ENCODE peak calls at places on chromosomes 7 and 10, in seven cellular contexts. M, X, K, I, O, J and T are unnamed samples. For H3K27me3, the result is how much of the 10 kb centered on the place peaks cover.

GRCh38 chr10:61841338-61841875 is 60.1 kb upstream of the ARID5B start:
- DNase-seq in M (no peak), X (no peak), K (no peak), I (no peak), O (no peak), J (no peak), T (no peak)

GRCh38 chr7:13848576-13849527 is 140.6 kb downstream of the ETV1 start:
- DNase-seq in M (no peak), X (no peak), K (peak), I (no peak), O (peak), J (no peak), T (no peak)

GRCh38 chr10:13386021-13386420 is 37.9 kb upstream of the SEPHS1 start:
- DNase-seq in M (no peak), X (no peak), K (no peak), I (no peak), O (no peak), J (no peak), T (no peak)

GRCh38 chr7:138752568-138753518 is 45.0 kb upstream of the TMEM213 start:
- DNase-seq in M (peak), X (peak), K (peak), I (no peak), O (peak), J (no peak), T (peak)

GRCh38 chr10:29600821-29601220 is 34.0 kb downstream of the SVIL start:
- DNase-seq in M (no peak), X (no peak), K (no peak), I (no peak), O (no peak), J (no peak), T (no peak)

GRCh38 chr7:92557249-92557648 is 28.7 kb downstream of the RBM48 start:
- DNase-seq in M (no peak), X (no peak), K (no peak), I (no peak), O (no peak), J (no peak), T (no peak)

GRCh38 chr7:125605241-125605640 is 675.6 kb upstream of the POT1 start:
- DNase-seq in M (no peak), X (no peak), K (no peak), I (no peak), O (no peak), J (no peak), T (no peak)

GRCh38 chr10:31390804-31391203 is 71.8 kb downstream of the ZEB1 start:
- DNase-seq in M (no peak), X (no peak), K (no peak), I (no peak), O (no peak), J (no peak), T (no peak)

GRCh38 chr7:135335628-135336139 is 102.0 kb downstream of the STRA8 start:
- DNase-seq in M (peak), X (no peak), K (peak), I (peak), O (peak), J (peak), T (no peak)

GRCh38 chr10:86082556-86082955 is 284.0 kb downstream of the GRID1 start:
- DNase-seq in M (peak), X (no peak), K (no peak), I (no peak), O (no peak), J (no peak), T (no peak)

GRCh38 chr10:108450280-108450679 is 1285.8 kb upstream of the SORCS1 start:
- DNase-seq in M (no peak), X (no peak), K (no peak), I (no peak), O (no peak), J (no peak), T (no peak)

GRCh38 chr7:99392046-99392445 is 16.4 kb downstream of the PDAP1 start:
- DNase-seq in M (no peak), X (no peak), K (no peak), I (no peak), O (no peak), J (no peak), T (no peak)

GRCh38 chr7:139842414-139843210 is 13.5 kb downstream of the TBXAS1 start:
- DNase-seq in M (no peak), X (no peak), K (peak), I (no peak), O (no peak), J (no peak), T (peak)

GRCh38 chr7:128989961-128990360 is 52.2 kb downstream of the IRF5 start:
- DNase-seq in M (no peak), X (no peak), K (peak), I (no peak), O (no peak), J (no peak), T (no peak)

GRCh38 chr10:92575961-92576360 is 2.1 kb upstream of the IDE start:
- DNase-seq in M (no peak), X (no peak), K (peak), I (no peak), O (no peak), J (no peak), T (no peak)

GRCh38 chr7:17774248-17774647 is 166.0 kb downstream of the SNX13 start:
- DNase-seq in M (no peak), X (no peak), K (peak), I (no peak), O (no peak), J (no peak), T (no peak)

GRCh38 chr7:104230606-104231005 is 22.8 kb upstream of the ORC5 start:
- DNase-seq in M (no peak), X (no peak), K (peak), I (no peak), O (no peak), J (no peak), T (no peak)

GRCh38 chr10:49265885-49266284 is 33.1 kb upstream of the C10orf71 start:
- DNase-seq in M (no peak), X (no peak), K (no peak), I (no peak), O (no peak), J (no peak), T (no peak)

GRCh38 chr10:19860107-19860506 is 43.9 kb downstream of the PLXDC2 start:
- DNase-seq in M (no peak), X (no peak), K (no peak), I (no peak), O (no peak), J (no peak), T (no peak)

GRCh38 chr7:78203042-78203720 is 404.6 kb downstream of the PHTF2 start:
- DNase-seq in M (no peak), X (no peak), K (peak), I (no peak), O (no peak), J (no peak), T (no peak)

GRCh38 chr7:17674956-17675300 is 265.4 kb downstream of the SNX13 start:
- DNase-seq in M (no peak), X (no peak), K (no peak), I (no peak), O (no peak), J (no peak), T (no peak)

GRCh38 chr10:47309403-47310089 is 9.5 kb downstream of the GDF10 start:
- DNase-seq in M (no peak), X (no peak), K (no peak), I (no peak), O (peak), J (no peak), T (no peak)

GRCh38 chr7:82566752-82567151 is 123.2 kb upstream of the CACNA2D1 start:
- DNase-seq in M (no peak), X (peak), K (no peak), I (no peak), O (no peak), J (no peak), T (no peak)

GRCh38 chr10:122181055-122181732 is 89.9 kb upstream of the BTBD16 start:
- DNase-seq in M (no peak), X (no peak), K (peak), I (no peak), O (no peak), J (no peak), T (no peak)

GRCh38 chr10:91036807-91037405 is 116.0 kb upstream of the ANKRD1 start:
- DNase-seq in M (no peak), X (no peak), K (no peak), I (no peak), O (no peak), J (no peak), T (no peak)

GRCh38 chr7:886626-887487 is 10.5 kb downstream of the GET4 start:
- DNase-seq in M (no peak), X (peak), K (no peak), I (no peak), O (no peak), J (no peak), T (no peak)

GRCh38 chr10:12384906-12385305 is 35.6 kb downstream of the CAMK1D start:
- DNase-seq in M (no peak), X (no peak), K (no peak), I (no peak), O (no peak), J (no peak), T (no peak)

GRCh38 chr10:123759496-123760070 is 93.4 kb downstream of the GPR26 start:
- DNase-seq in M (no peak), X (no peak), K (no peak), I (no peak), O (peak), J (no peak), T (no peak)

GRCh38 chr10:42992957-42993390 is 83.9 kb upstream of the RET start:
- DNase-seq in M (no peak), X (no peak), K (no peak), I (no peak), O (no peak), J (no peak), T (no peak)

GRCh38 chr7:43569424-43569823 is 13.5 kb upstream of the STK17A start:
- DNase-seq in M (no peak), X (no peak), K (peak), I (no peak), O (no peak), J (no peak), T (no peak)

GRCh38 chr7:44279731-44280505 is 45.5 kb downstream of the CAMK2B start:
- DNase-seq in M (no peak), X (peak), K (no peak), I (no peak), O (no peak), J (peak), T (peak)

GRCh38 chr7:137753067-137753466 is 93.7 kb downstream of the DGKI start:
- DNase-seq in M (no peak), X (no peak), K (no peak), I (no peak), O (peak), J (no peak), T (no peak)

GRCh38 chr7:76146374-76146773 is 55.3 kb upstream of the SRRM3 start:
- DNase-seq in M (no peak), X (no peak), K (no peak), I (no peak), O (no peak), J (no peak), T (no peak)

GRCh38 chr10:6362879-6363278 is 160.1 kb downstream of the PFKFB3 start:
- DNase-seq in M (no peak), X (no peak), K (no peak), I (no peak), O (no peak), J (no peak), T (no peak)

GRCh38 chr7:9192969-9193368 is 759.6 kb downstream of the NXPH1 start:
- DNase-seq in M (no peak), X (no peak), K (no peak), I (no peak), O (no peak), J (no peak), T (no peak)

GRCh38 chr7:98224701-98225181 is 13.5 kb downstream of the BHLHA15 start:
- DNase-seq in M (no peak), X (peak), K (no peak), I (no peak), O (no peak), J (no peak), T (no peak)

GRCh38 chr7:107937514-107937913 is 46.5 kb downstream of the DLD start:
- DNase-seq in M (no peak), X (no peak), K (no peak), I (no peak), O (no peak), J (no peak), T (no peak)

DNA sequence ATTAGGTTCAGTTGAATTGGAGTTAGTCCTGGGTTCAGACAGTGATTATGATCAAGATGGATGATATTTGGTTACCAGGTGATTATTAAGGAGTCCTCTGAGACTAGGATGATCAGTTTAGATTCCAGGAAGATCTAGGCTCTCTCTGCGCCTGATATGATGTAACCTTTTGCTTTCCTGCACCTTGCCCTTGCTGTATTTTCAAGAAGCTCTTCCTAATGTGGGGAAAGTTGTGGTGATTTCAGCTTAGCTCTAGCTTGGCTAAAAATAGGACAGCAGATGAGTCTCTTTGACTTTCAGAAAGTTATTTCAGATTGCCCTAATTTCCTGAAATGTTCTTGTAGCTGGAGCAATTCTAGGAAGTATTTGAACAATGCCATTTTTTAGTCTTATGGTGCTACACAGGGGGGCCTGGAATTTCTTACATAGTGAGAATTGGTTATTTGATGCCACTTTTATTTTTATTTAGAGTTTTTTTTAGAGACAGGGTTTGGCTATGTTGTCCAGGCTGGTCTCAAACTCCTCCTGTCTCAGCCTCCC is 3.8 kb downstream of the LCOR start:
- DNase-seq in M (no peak), X (no peak), K (peak), I (no peak), O (no peak), J (no peak), T (no peak)
- H3K27ac ChIP-seq in M (no peak), X (peak), K (no peak), I (no peak), O (no peak), J (no peak), T (peak)

DNA sequence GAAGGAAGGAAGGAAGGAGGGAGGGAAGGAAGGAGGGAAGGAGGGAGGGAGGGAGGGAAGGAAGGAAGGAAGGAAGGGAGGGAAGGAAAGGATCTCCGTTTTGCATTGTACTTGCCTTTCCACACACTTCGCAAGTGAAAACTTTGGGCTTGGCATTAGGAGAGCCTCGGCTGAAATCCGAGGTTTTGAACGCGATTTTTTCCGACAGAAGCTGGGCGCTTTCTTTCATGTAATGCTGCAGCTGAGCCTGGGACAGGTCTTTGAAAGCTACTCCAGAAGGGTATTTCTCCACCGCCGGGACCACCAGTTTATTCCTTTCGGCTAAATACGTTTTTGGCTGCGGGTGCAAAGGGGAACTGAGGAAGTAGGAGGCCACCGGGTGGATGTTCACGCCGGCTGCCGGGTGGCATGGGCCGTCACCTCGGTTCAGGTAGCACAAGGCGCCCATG is 1.0 kb downstream of the FEZF1 start:
- DNase-seq in M (no peak), X (no peak), K (no peak), I (no peak), O (peak), J (no peak), T (no peak)
- H3K27me3 ChIP-seq in M (half or more), X (under half), K (half or more), I (under half), O (under half), J (half or more), T (half or more)

GRCh38 chr10:97407952-97408248 is 6.8 kb upstream of the RRP12 start:
- DNase-seq in M (no peak), X (no peak), K (no peak), I (no peak), O (no peak), J (no peak), T (no peak)
- H3K27ac ChIP-seq in M (no peak), X (no peak), K (no peak), I (no peak), O (no peak), J (no peak), T (peak)

GRCh38 chr10:113689057-113689456 is 9.3 kb downstream of the CASP7 start:
- DNase-seq in M (no peak), X (no peak), K (no peak), I (no peak), O (no peak), J (no peak), T (no peak)

GRCh38 chr10:113690749-113691148 is 11.0 kb downstream of the CASP7 start:
- DNase-seq in M (no peak), X (no peak), K (no peak), I (no peak), O (no peak), J (no peak), T (no peak)

GRCh38 chr10:113686028-113686427 is 6.3 kb downstream of the CASP7 start:
- DNase-seq in M (no peak), X (no peak), K (no peak), I (no peak), O (no peak), J (no peak), T (no peak)

GRCh38 chr10:113689574-113689973 is 9.9 kb downstream of the CASP7 start:
- DNase-seq in M (no peak), X (no peak), K (no peak), I (no peak), O (no peak), J (no peak), T (no peak)

DNA sequence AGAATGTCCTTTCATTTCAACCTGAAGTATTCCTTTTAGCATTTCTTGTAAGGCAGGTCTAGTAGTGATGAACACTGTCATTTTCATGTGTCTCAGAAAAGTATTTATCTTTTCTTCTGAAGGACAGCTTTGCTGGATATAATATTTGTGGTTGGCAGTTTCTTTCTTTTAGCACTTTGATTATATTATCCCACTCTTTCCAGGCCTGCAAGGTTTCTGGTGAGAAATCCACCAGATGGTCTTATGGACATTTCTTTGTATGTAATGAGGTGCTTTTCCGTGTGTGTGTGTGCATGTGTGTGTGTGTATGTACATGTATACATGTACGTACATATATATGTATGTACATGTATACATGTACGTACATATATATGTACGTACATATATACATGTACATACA is 7.3 kb downstream of the CASP7 start:
- DNase-seq in M (no peak), X (no peak), K (no peak), I (no peak), O (no peak), J (no peak), T (no peak)
- H3K27me3 ChIP-seq in M (under half), X (under half), K (under half), I (under half), O (under half), J (under half), T (under half)